ENCODE peak calls at places on chromosomes 7 and 10, in nine cellular contexts. V is suprapubic skin, M is lower leg skin, J is testis, Q is adrenal gland, Y is H54, U is Peyer's patch, W is uterus, N is GM12878. F is an unnamed sample.

GRCh38 chr10:22158426-22158825 is 59.4 kb downstream of the EBLN1 start:
- DNase-seq in M (no peak), W (no peak), Y (no peak), N (no peak), J (no peak), U (no peak), Q (no peak), V (no peak), F (no peak)

GRCh38 chr10:3173173-3173878 is 744 bp upstream of the PITRM1 start:
- DNase-seq in Y (peak), V (peak), J (peak), Q (no peak), N (no peak), W (no peak), M (no peak), U (peak), F (peak)

GRCh38 chr7:66682350-66683093 is 53.8 kb downstream of the KCTD7 start:
- DNase-seq in Q (peak), W (no peak), U (no peak), J (no peak), V (peak), M (peak), Y (peak), N (no peak), F (peak)

GRCh38 chr10:19713800-19714525 is 102.3 kb upstream of the PLXDC2 start:
- DNase-seq in N (no peak), Q (peak), M (no peak), W (peak), V (no peak), Y (no peak), J (no peak), U (no peak), F (no peak)

GRCh38 chr10:121607310-121608055 is 9.2 kb upstream of the FGFR2 start:
- DNase-seq in V (no peak), Y (no peak), N (no peak), Q (no peak), W (no peak), U (no peak), J (no peak), M (no peak), F (no peak)

GRCh38 chr10:31927597-31928530 is 767 bp downstream of the ARHGAP12 start:
- DNase-seq in M (peak), U (peak), Y (no peak), W (peak), V (peak), N (no peak), J (peak), Q (peak), F (peak)

GRCh38 chr10:132434405-132435005 is 37.5 kb downstream of the PWWP2B start:
- DNase-seq in U (peak), V (no peak), N (no peak), J (no peak), W (no peak), Q (peak), Y (no peak), M (no peak), F (peak)

GRCh38 chr10:132768346-132769248 is 17.4 kb downstream of the NKX6-2 start:
- DNase-seq in W (no peak), Q (no peak), Y (no peak), M (no peak), N (no peak), V (no peak), J (no peak), U (no peak), F (no peak)

GRCh38 chr7:151060416-151061234 is 1.2 kb downstream of the SLC4A2 start:
- DNase-seq in J (peak), M (no peak), Y (peak), W (peak), V (no peak), N (no peak), Q (no peak), U (no peak), F (peak)

GRCh38 chr10:79206300-79207095 is 137.7 kb downstream of the ZMIZ1 start:
- DNase-seq in J (peak), V (no peak), Y (no peak), Q (no peak), N (no peak), M (no peak), U (no peak), W (peak), F (no peak)

GRCh38 chr10:26780793-26781601 is 79.8 kb downstream of the ABI1 start:
- DNase-seq in Q (peak), Y (peak), J (no peak), M (peak), V (no peak), N (peak), W (no peak), U (peak), F (no peak)

GRCh38 chr7:155451522-155452239 is 6.2 kb upstream of the EN2 start:
- DNase-seq in W (no peak), V (no peak), N (no peak), J (no peak), Q (no peak), Y (no peak), M (no peak), U (no peak), F (no peak)

GRCh38 chr10:110387983-110388681 is 83.4 kb upstream of the SMNDC1 start:
- DNase-seq in J (no peak), W (no peak), M (no peak), Q (no peak), U (no peak), N (peak), Y (no peak), V (no peak), F (no peak)

GRCh38 chr10:123061865-123062264 is 53.1 kb downstream of the ACADSB start:
- DNase-seq in V (no peak), M (no peak), J (no peak), U (no peak), N (no peak), Y (no peak), Q (no peak), W (no peak), F (no peak)

GRCh38 chr10:124079864-124080263 is 13.5 kb downstream of the CHST15 start:
- DNase-seq in W (no peak), V (no peak), Q (no peak), Y (no peak), J (no peak), N (no peak), M (no peak), U (peak), F (no peak)

GRCh38 chr10:69958232-69958902 is 94.3 kb upstream of the MACROH2A2 start:
- DNase-seq in V (no peak), M (no peak), Y (peak), Q (no peak), J (peak), N (no peak), W (no peak), U (no peak), F (peak)

GRCh38 chr7:157688439-157689268 is 351.9 kb downstream of the DNAJB6 start:
- DNase-seq in U (no peak), Y (no peak), N (no peak), W (no peak), M (peak), V (peak), Q (no peak), J (peak), F (no peak)

GRCh38 chr7:133139350-133139749 is 57.5 kb upstream of the CHCHD3 start:
- DNase-seq in V (no peak), Y (peak), Q (no peak), M (no peak), N (no peak), J (peak), U (no peak), W (no peak), F (peak)

DNA sequence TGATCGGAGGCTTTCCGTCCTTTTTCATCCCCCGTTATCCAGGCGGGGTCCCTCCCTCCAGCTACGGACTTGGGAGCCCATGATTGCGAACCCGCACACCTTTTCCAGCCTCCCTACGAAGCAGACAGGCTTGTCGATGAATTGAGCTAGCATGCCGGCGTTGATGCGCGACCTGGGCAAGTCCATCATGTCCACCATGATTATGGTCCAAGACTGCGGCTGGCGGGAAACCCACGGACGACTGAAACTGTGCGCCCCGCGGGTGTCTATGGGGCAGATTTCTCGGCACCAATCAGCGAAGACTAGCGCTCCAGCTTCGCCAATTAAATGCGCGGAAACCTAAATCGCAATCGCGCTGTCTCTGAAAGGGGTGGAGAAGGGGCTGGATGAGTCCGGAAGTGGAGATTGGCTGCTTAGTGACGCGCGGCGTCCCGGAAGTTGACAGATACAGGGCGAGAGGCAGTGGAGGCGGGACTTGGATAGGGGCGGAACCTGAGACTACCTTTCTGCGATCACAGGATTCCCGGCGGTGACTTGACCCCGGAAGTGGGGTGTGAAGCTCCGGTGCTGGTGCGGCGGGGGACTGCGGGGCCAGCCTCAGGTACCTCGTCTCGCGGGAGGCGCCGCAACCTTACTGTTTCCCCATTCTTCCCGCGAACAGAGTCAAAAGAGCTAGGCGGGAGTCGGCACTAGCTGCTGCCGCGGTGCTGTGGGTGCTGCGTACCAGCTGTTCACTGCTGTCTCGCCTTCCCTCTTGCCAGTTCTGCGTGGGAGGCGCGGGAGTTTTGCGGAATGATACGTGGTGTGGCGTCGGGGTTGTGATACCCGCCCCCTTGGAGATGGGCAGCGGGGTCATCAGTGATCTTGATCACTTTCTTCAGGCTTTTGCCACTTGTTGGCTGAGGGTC is at the start of gene UMAD1:
- DNase-seq in N (peak), V (peak), M (peak), W (peak), Y (peak), J (peak), Q (peak), U (peak), F (peak)
- TF ChIP-seq POLR2A in N (peak), V (peak), M (no peak), W (peak), Y (peak), J (peak), Q (peak), U (peak), F (peak)

DNA sequence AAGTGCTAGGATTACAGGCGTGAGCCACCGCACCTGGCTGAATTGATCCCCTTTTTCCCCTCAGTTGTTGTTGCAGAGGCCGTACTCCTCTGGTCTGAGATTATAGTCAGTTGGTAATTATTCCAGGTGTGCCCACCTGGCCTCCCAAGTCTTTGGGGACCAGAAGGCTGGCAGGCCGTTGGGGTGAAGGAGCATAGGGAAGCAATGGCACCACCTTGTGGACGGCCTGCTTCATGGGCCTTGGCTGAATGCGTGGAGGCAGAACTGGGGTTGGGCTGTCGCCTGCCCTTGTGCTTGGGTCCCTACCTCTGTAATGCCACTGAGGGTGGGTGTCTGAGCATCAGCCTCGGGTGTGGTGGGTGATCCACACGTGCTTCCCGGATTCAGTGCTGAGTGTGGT is 125.7 kb downstream of the RGS10 start:
- DNase-seq in U (peak), W (peak), J (peak), Y (peak), Q (peak), M (peak), V (no peak), N (peak), F (peak)
- TF ChIP-seq POLR2A in U (no peak), W (no peak), J (no peak), Y (no peak), Q (no peak), M (no peak), V (no peak), N (no peak), F (no peak)

GRCh38 chr10:102775973-102776669 is 32.4 kb downstream of the WBP1L start:
- DNase-seq in W (peak), V (peak), M (peak), J (peak), Y (no peak), N (no peak), U (peak), Q (peak), F (no peak)
- TF ChIP-seq POLR2A in W (peak), V (no peak), M (no peak), J (no peak), Y (peak), N (no peak), U (no peak), Q (peak), F (no peak)

GRCh38 chr7:104973909-104974415 is 40.0 kb upstream of the KMT2E start:
- DNase-seq in Y (no peak), M (no peak), V (no peak), N (no peak), W (no peak), Q (no peak), U (no peak), J (no peak), F (no peak)
- TF ChIP-seq POLR2A in Y (no peak), M (no peak), V (no peak), N (no peak), W (no peak), Q (no peak), U (no peak), J (no peak), F (no peak)

GRCh38 chr7:80918406-80918805 is 445 bp downstream of the SEMA3C start:
- DNase-seq in Y (no peak), J (peak), W (no peak), N (no peak), Q (no peak), U (no peak), V (no peak), M (no peak), F (peak)

GRCh38 chr7:80922254-80923049 is 3.6 kb upstream of the SEMA3C start:
- DNase-seq in Y (no peak), M (no peak), V (no peak), J (no peak), N (no peak), W (no peak), Q (no peak), U (no peak), F (no peak)

GRCh38 chr7:80916770-80917681 is 1.8 kb downstream of the SEMA3C start:
- DNase-seq in U (no peak), J (no peak), N (no peak), Y (no peak), W (no peak), M (no peak), V (no peak), Q (no peak), F (peak)

GRCh38 chr7:80921130-80921529 is 2.3 kb upstream of the SEMA3C start:
- DNase-seq in U (no peak), N (no peak), V (no peak), W (no peak), Q (no peak), Y (no peak), J (no peak), M (no peak), F (no peak)

GRCh38 chr7:80918909-80919721 is at the start of gene SEMA3C:
- DNase-seq in Y (peak), N (no peak), Q (peak), U (peak), W (peak), M (peak), J (peak), V (peak), F (peak)
- TF ChIP-seq POLR2A in Y (peak), N (no peak), Q (peak), U (peak), W (peak), M (no peak), J (no peak), V (no peak), F (no peak)

GRCh38 chr10:117007080-117007479 is 2.1 kb upstream of the SHTN1 start:
- DNase-seq in N (no peak), Y (peak), U (no peak), W (no peak), J (no peak), M (no peak), V (no peak), Q (no peak), F (peak)

GRCh38 chr10:117003336-117003735 is 1.7 kb downstream of the SHTN1 start:
- DNase-seq in U (no peak), J (no peak), Y (no peak), M (no peak), Q (no peak), N (no peak), V (no peak), W (no peak), F (no peak)

GRCh38 chr10:117004238-117004626 is 755 bp downstream of the SHTN1 start:
- DNase-seq in V (no peak), U (no peak), Y (no peak), M (no peak), N (no peak), Q (no peak), J (no peak), W (no peak), F (peak)

GRCh38 chr10:117004627-117005453 is at the start of gene SHTN1:
- DNase-seq in Q (peak), M (peak), Y (peak), V (peak), J (peak), W (peak), U (no peak), N (no peak), F (peak)

DNA sequence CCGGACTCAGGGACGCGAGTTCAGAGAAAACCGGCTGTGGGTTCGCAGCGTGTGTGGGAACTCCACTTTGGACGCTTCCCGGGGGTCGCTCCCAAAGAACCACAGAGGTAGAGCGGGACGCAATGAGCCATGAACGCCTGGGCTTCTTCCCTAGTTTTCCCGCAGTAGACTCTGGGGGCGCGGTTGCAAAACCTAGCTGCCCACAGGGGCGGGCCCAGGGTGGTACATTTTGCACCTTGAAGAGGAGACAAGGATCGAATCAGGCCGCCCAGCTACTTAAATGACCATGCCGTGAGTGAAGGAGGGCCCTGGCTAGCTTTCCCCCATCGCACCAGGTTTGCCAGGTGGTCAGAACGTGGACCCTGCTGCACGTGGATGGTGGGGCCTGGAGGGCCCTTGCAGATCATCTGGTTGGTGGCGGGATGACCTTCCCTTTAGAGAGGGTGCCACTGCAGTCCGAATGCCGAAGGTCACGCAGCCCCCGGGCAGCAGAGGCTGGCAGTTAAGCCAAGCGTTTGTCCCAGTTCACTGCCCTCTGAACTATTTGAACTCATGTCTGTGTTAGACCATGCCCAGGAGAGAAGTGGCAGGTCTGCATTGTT is 568 bp upstream of the SHTN1 start:
- DNase-seq in J (peak), U (no peak), W (no peak), Q (peak), N (no peak), V (no peak), Y (no peak), M (no peak), F (no peak)
- TF ChIP-seq POLR2A in J (no peak), U (no peak), W (no peak), Q (no peak), N (no peak), V (no peak), Y (no peak), M (no peak), F (no peak)

GRCh38 chr7:55187701-55188491 is 169.1 kb downstream of the EGFR start:
- DNase-seq in J (peak), Q (no peak), V (no peak), N (no peak), Y (no peak), M (no peak), W (peak), U (no peak), F (no peak)
- TF ChIP-seq POLR2A in J (no peak), Q (no peak), V (no peak), N (no peak), Y (no peak), M (no peak), W (no peak), U (no peak), F (no peak)

GRCh38 chr10:60796481-60796880 is 18.2 kb downstream of the CDK1 start:
- DNase-seq in M (no peak), W (no peak), N (no peak), Y (no peak), J (no peak), U (no peak), Q (no peak), V (no peak), F (no peak)

GRCh38 chr10:60798870-60799269 is 20.6 kb downstream of the CDK1 start:
- DNase-seq in N (no peak), V (no peak), Y (no peak), J (no peak), Q (no peak), U (no peak), W (no peak), M (no peak), F (no peak)

GRCh38 chr10:60799971-60800370 is 21.7 kb downstream of the CDK1 start:
- DNase-seq in Q (no peak), N (no peak), J (no peak), Y (no peak), M (no peak), V (no peak), W (no peak), U (no peak), F (no peak)

GRCh38 chr10:60797200-60797599 is 18.9 kb downstream of the CDK1 start:
- DNase-seq in N (no peak), V (no peak), J (no peak), M (no peak), Y (no peak), U (no peak), W (no peak), Q (no peak), F (no peak)

GRCh38 chr10:60798031-60798430 is 19.8 kb downstream of the CDK1 start:
- DNase-seq in Q (no peak), U (no peak), N (no peak), M (no peak), Y (no peak), V (no peak), J (no peak), W (no peak), F (no peak)
- TF ChIP-seq POLR2A in Q (no peak), U (no peak), N (no peak), M (no peak), Y (no peak), V (no peak), J (no peak), W (no peak), F (no peak)